ENCODE peak calls at places on chromosomes 4 and X, in eight cellular contexts. S, N, E, F, K, Q, G and V are unnamed samples.

GRCh38 chr4:118585015-118585414 is 100.2 kb upstream of the METTL14 start:
- DNase-seq in S (no peak), N (no peak), E (no peak), F (no peak), K (no peak), Q (no peak), G (no peak), V (no peak)

GRCh38 chrX:38233891-38234807 is 13.5 kb upstream of the SRPX start:
- DNase-seq in S (peak; percentile 38), N (peak; percentile 75), E (peak; percentile 73), F (no peak), K (no peak), Q (no peak), G (peak; percentile 5), V (no peak)

GRCh38 chr4:161799687-161800086 is 364.1 kb downstream of the FSTL5 start:
- DNase-seq in S (no peak), N (no peak), E (peak; percentile 2), F (no peak), K (no peak), Q (no peak), G (no peak), V (no peak)

GRCh38 chr4:17373666-17374065 is 138.2 kb downstream of the QDPR start:
- DNase-seq in S (no peak), N (no peak), E (no peak), F (no peak), K (no peak), Q (no peak), G (no peak), V (no peak)

GRCh38 chrX:107687445-107687844 is 59.1 kb downstream of the PRPS1 start:
- DNase-seq in S (no peak), N (no peak), E (no peak), F (no peak), K (no peak), Q (no peak), G (no peak), V (no peak)

GRCh38 chr4:22129454-22130075 is 181.0 kb upstream of the KCNIP4 start:
- DNase-seq in S (peak; percentile 26), N (no peak), E (peak; percentile 26), F (peak; percentile 45), K (no peak), Q (peak; percentile 25), G (peak; percentile 40), V (peak; percentile 42)

GRCh38 chr4:7433376-7434140 is 1.2 kb downstream of the PSAPL1 start:
- DNase-seq in S (no peak), N (no peak), E (no peak), F (no peak), K (no peak), Q (no peak), G (no peak), V (no peak)

GRCh38 chr4:73589887-73590801 is 30.1 kb downstream of the RASSF6 start:
- DNase-seq in S (no peak), N (no peak), E (no peak), F (no peak), K (peak; percentile 51), Q (no peak), G (no peak), V (no peak)

GRCh38 chrX:110282922-110283321 is 35.0 kb downstream of the AMMECR1 start:
- DNase-seq in S (no peak), N (no peak), E (no peak), F (no peak), K (no peak), Q (no peak), G (no peak), V (no peak)

GRCh38 chr4:80423553-80424224 is 88.2 kb downstream of the CFAP299 start:
- DNase-seq in S (no peak), N (no peak), E (peak; percentile 19), F (no peak), K (no peak), Q (no peak), G (no peak), V (no peak)

GRCh38 chr4:186781032-186781917 is 57.6 kb upstream of the FAT1 start:
- DNase-seq in S (peak; percentile 47), N (no peak), E (peak; percentile 91), F (no peak), K (no peak), Q (no peak), G (peak; percentile 43), V (no peak)

GRCh38 chrX:48761674-48762471 is at the start of gene GLOD5:
- DNase-seq in S (no peak), N (no peak), E (no peak), F (peak; percentile 77), K (peak; percentile 67), Q (peak; percentile 75), G (peak; percentile 86), V (peak; percentile 11)

DNA sequence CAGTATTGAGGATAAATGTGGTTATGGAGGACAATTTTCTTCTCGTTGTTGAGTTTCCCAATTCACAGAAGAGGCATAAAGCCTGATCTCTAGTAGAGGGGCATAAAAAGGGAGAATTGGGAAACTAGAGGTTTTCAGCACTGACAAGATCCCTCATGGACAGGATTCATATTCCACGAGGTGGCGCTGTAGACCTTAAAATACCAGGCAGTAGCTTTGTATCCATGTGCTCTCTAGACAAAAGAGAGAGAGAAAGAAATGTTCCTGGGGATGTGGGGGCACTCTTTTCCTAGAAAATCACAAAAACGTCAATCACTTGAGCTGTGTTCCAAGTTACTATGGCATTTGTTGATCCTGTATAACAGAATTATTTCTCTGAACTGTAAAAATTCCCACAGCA is 128.3 kb downstream of the MAGEE1 start:
- DNase-seq in S (peak; percentile 0), N (no peak), E (peak; percentile 22), F (peak; percentile 1), K (no peak), Q (no peak), G (peak; percentile 5), V (peak; percentile 17)
- TF ChIP-seq CTCF in S (peak; percentile 35), N (no peak), E (peak; percentile 7), F (no peak), K (no peak), Q (no peak), G (no peak), V (no peak)

DNA sequence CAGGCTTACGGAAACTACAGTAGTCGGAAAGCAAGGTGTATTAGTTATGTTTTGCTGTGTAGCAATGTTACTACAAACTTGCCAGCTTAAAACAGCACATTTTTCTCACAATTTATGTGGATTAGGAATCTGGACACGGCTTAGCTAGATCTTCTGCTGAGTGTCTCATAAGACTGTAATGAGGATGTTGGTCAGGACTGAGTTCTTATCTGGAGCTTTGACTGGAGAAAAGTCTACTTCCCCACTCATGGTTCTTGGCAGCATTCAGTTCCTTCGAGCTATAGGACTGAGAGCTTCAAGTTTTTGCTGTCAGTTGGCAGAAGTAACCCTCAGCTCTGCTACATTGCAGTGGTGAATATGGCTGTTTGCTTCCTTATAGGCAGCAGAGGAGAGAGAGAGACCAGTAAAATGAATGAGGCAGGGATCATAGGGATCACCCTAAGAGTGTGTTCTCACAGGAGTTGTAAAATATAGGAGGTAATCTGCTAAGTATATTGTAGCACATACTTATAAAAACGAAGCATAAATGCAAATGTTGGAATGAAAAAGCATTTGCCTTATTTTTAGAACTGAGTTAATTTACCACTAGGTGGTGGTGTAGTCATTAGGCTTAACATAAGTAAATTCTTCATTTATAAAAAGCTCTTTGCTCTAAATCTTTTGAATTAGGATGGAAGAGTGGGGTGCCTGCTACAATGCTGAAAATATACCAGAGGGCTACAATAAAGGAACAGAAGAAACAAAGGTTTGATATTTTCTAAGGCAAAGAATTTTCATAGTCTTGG is 38.6 kb downstream of the ALG13 start:
- DNase-seq in S (peak; percentile 18), N (no peak), E (peak; percentile 16), F (no peak), K (no peak), Q (no peak), G (no peak), V (no peak)
- TF ChIP-seq CTCF in S (peak; percentile 63), N (no peak), E (peak; percentile 32), F (no peak), K (peak; percentile 26), Q (peak; percentile 27), G (no peak), V (peak; percentile 26)

DNA sequence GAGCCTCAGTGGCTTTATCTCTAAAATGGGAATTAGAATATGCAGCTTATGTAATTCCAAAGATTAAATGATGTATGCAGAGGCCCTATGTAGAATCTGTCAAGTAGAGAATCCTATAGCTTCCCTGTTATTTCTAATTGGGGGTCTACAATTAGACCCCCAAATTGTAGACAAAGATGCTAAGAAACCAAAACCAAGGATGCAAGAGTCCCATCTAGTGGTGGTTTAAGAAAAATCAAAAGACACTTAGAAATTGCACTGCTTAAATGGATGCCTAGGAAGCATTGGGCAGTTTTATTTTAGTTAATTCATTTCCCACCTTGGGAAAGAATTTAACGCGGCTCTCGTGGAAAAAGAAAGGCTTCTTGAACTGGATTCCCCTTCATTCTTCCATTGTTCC is 115.2 kb downstream of the GABRA2 start:
- DNase-seq in S (no peak), N (no peak), E (no peak), F (no peak), K (no peak), Q (no peak), G (no peak), V (no peak)
- TF ChIP-seq CTCF in S (peak; percentile 35), N (no peak), E (peak; percentile 12), F (no peak), K (no peak), Q (no peak), G (no peak), V (peak; percentile 46)

GRCh38 chrX:47623540-47624027 is 3.9 kb upstream of the SYN1 start:
- DNase-seq in S (peak; percentile 63), N (no peak), E (peak; percentile 76), F (peak; percentile 23), K (peak; percentile 44), Q (peak; percentile 34), G (peak; percentile 69), V (peak; percentile 69)

GRCh38 chrX:47620303-47620685 is 637 bp upstream of the SYN1 start:
- DNase-seq in S (no peak), N (no peak), E (no peak), F (no peak), K (no peak), Q (no peak), G (no peak), V (no peak)

GRCh38 chrX:47621851-47622250 is 2.2 kb upstream of the SYN1 start:
- DNase-seq in S (no peak), N (no peak), E (no peak), F (no peak), K (no peak), Q (no peak), G (no peak), V (no peak)

GRCh38 chrX:47618923-47619485 is 653 bp downstream of the SYN1 start:
- DNase-seq in S (no peak), N (no peak), E (no peak), F (no peak), K (no peak), Q (no peak), G (no peak), V (no peak)

GRCh38 chrX:47619486-47620302 is at the start of gene SYN1:
- DNase-seq in S (peak; percentile 47), N (peak; percentile 86), E (peak; percentile 74), F (peak; percentile 70), K (peak; percentile 75), Q (peak; percentile 58), G (peak; percentile 77), V (peak; percentile 88)
- TF ChIP-seq CTCF in S (peak; percentile 11), N (no peak), E (no peak), F (no peak), K (no peak), Q (no peak), G (no peak), V (no peak)